ENCODE peak calls at places on chromosomes 6 and 20, in ten cellular contexts. S is GM12865; P is Panc1; J is cardiac muscle cell; H is CD4-positive, alpha-beta T cell; E is A549; K is glutamatergic neuron; C is endodermal cell; N is choroid plexus epithelial cell; F is left ventricle myocardium inferior. U is an unnamed sample.

GRCh38 chr20:61954276-61955021 is 111.2 kb downstream of the TAF4 start:
- DNase-seq in P (no peak), E (no peak), C (no peak), J (no peak), H (peak), S (no peak), F (no peak), K (no peak), N (no peak), U (no peak)

GRCh38 chr6:43669050-43669921 is 18.3 kb downstream of the MRPS18A start:
- DNase-seq in H (no peak), C (peak), J (peak), N (no peak), K (no peak), P (no peak), E (no peak), F (peak), S (no peak), U (no peak)

GRCh38 chr20:17993546-17993945 is 24.7 kb downstream of the MGME1 start:
- DNase-seq in N (no peak), P (no peak), S (no peak), K (no peak), E (no peak), H (no peak), J (no peak), C (no peak), F (no peak), U (no peak)

GRCh38 chr20:48822879-48823385 is 4.9 kb downstream of the PREX1 start:
- DNase-seq in E (no peak), C (no peak), J (no peak), N (no peak), K (no peak), F (no peak), H (no peak), S (peak), P (no peak), U (no peak)

GRCh38 chr6:157050537-157051280 is 272.6 kb downstream of the TMEM242 start:
- DNase-seq in F (no peak), S (no peak), K (no peak), P (no peak), C (no peak), E (no peak), H (no peak), N (no peak), J (no peak), U (no peak)

GRCh38 chr6:105810105-105810921 is 275.8 kb upstream of the PRDM1 start:
- DNase-seq in H (no peak), E (peak), J (no peak), K (no peak), S (peak), C (no peak), F (peak), N (peak), P (no peak), U (no peak)

GRCh38 chr6:29414588-29414987 is at the start of gene OR12D1:
- DNase-seq in S (no peak), C (no peak), F (no peak), H (no peak), K (no peak), J (no peak), E (no peak), P (no peak), N (no peak), U (no peak)

GRCh38 chr6:37173573-37174195 is 3.7 kb downstream of the PIM1 start:
- DNase-seq in J (no peak), N (no peak), E (no peak), K (no peak), C (peak), P (no peak), H (no peak), S (no peak), F (no peak), U (no peak)

GRCh38 chr6:36104836-36105235 is 25.5 kb upstream of the MAPK13 start:
- DNase-seq in K (no peak), P (no peak), J (no peak), E (no peak), S (no peak), H (no peak), C (no peak), N (peak), F (no peak), U (no peak)

GRCh38 chr20:47677314-47678129 is 107.8 kb downstream of the SULF2 start:
- DNase-seq in J (peak), E (peak), S (peak), N (peak), C (peak), H (peak), F (peak), K (peak), P (peak), U (no peak)

GRCh38 chr6:7087491-7087979 is 20.2 kb upstream of the RREB1 start:
- DNase-seq in E (no peak), S (peak), K (no peak), P (no peak), C (no peak), N (no peak), F (no peak), H (peak), J (no peak), U (no peak)

GRCh38 chr6:89357390-89357789 is 4.9 kb upstream of the UBE2J1 start:
- DNase-seq in N (no peak), C (no peak), P (no peak), K (no peak), S (peak), J (no peak), H (no peak), F (no peak), E (no peak), U (no peak)

GRCh38 chr6:44514576-44515193 is 127.2 kb downstream of the CDC5L start:
- DNase-seq in K (no peak), H (no peak), C (no peak), F (no peak), N (no peak), E (no peak), S (no peak), P (no peak), J (no peak), U (no peak)

GRCh38 chr6:88211446-88211845 is 45.3 kb upstream of the CNR1 start:
- DNase-seq in F (no peak), N (no peak), C (no peak), J (no peak), H (no peak), S (no peak), K (no peak), P (no peak), E (no peak), U (no peak)

GRCh38 chr6:46996860-46997641 is 45.1 kb downstream of the ADGRF1 start:
- DNase-seq in P (no peak), E (no peak), C (peak), S (no peak), F (no peak), K (no peak), N (no peak), J (no peak), H (no peak), U (no peak)

GRCh38 chr6:155077331-155077730 is 82.2 kb downstream of the TIAM2 start:
- DNase-seq in C (no peak), K (no peak), H (no peak), E (no peak), N (no peak), S (peak), J (no peak), F (no peak), P (no peak), U (no peak)

GRCh38 chr20:6637160-6637579 is 130.3 kb upstream of the BMP2 start:
- DNase-seq in P (no peak), C (peak), K (no peak), E (no peak), F (no peak), N (no peak), J (no peak), H (no peak), S (no peak), U (no peak)

GRCh38 chr6:127841811-127842210 is 59.0 kb downstream of the THEMIS start:
- DNase-seq in P (no peak), H (no peak), N (peak), K (no peak), S (no peak), E (no peak), F (no peak), C (no peak), J (no peak), U (no peak)

GRCh38 chr20:16107172-16107870 is 465.9 kb downstream of the KIF16B start:
- DNase-seq in J (peak), F (no peak), E (no peak), S (no peak), K (no peak), C (no peak), N (no peak), H (no peak), P (no peak), U (no peak)

GRCh38 chr20:51346686-51347485 is 195.6 kb downstream of the NFATC2 start:
- DNase-seq in P (no peak), H (no peak), K (no peak), C (no peak), F (no peak), E (peak), J (no peak), S (no peak), N (peak), U (no peak)

GRCh38 chr20:50982372-50982771 is 23.8 kb downstream of the MOCS3 start:
- DNase-seq in C (no peak), N (peak), K (no peak), J (no peak), S (no peak), E (peak), H (no peak), F (no peak), P (no peak), U (no peak)

GRCh38 chr20:51136326-51136725 is 113.4 kb upstream of the KCNG1 start:
- DNase-seq in C (peak), H (no peak), K (no peak), S (no peak), F (no peak), N (no peak), P (no peak), E (no peak), J (no peak), U (no peak)

GRCh38 chr6:127811939-127812338 is 88.9 kb downstream of the THEMIS start:
- DNase-seq in F (no peak), P (no peak), S (no peak), N (no peak), J (no peak), H (no peak), C (no peak), K (no peak), E (no peak), U (no peak)

GRCh38 chr6:45256697-45257695 is 71.1 kb upstream of the RUNX2 start:
- DNase-seq in C (no peak), N (peak), H (no peak), F (no peak), K (no peak), E (no peak), S (no peak), P (no peak), J (no peak), U (no peak)

GRCh38 chr6:24788031-24788665 is 10.6 kb downstream of the ARMH2 start:
- DNase-seq in F (no peak), H (no peak), C (no peak), N (no peak), P (no peak), J (no peak), K (no peak), S (no peak), E (no peak), U (no peak)

GRCh38 chr6:99151634-99152344 is 197.7 kb downstream of the FAXC start:
- DNase-seq in K (peak), C (peak), J (peak), E (peak), H (no peak), P (peak), N (peak), S (peak), F (peak), U (no peak)

GRCh38 chr6:152220785-152221184 is 413.3 kb downstream of the ESR1 start:
- DNase-seq in F (no peak), K (no peak), S (no peak), N (no peak), P (no peak), H (no peak), J (no peak), C (no peak), E (no peak), U (no peak)

GRCh38 chr6:145453376-145453775 is 281.9 kb downstream of the EPM2A start:
- DNase-seq in C (no peak), E (no peak), H (no peak), S (no peak), N (peak), J (no peak), P (no peak), F (no peak), K (no peak), U (no peak)

GRCh38 chr20:49431345-49431744 is 51.1 kb downstream of the KCNB1 start:
- DNase-seq in J (no peak), K (no peak), P (no peak), E (no peak), H (no peak), N (peak), S (no peak), F (no peak), C (no peak), U (no peak)

DNA sequence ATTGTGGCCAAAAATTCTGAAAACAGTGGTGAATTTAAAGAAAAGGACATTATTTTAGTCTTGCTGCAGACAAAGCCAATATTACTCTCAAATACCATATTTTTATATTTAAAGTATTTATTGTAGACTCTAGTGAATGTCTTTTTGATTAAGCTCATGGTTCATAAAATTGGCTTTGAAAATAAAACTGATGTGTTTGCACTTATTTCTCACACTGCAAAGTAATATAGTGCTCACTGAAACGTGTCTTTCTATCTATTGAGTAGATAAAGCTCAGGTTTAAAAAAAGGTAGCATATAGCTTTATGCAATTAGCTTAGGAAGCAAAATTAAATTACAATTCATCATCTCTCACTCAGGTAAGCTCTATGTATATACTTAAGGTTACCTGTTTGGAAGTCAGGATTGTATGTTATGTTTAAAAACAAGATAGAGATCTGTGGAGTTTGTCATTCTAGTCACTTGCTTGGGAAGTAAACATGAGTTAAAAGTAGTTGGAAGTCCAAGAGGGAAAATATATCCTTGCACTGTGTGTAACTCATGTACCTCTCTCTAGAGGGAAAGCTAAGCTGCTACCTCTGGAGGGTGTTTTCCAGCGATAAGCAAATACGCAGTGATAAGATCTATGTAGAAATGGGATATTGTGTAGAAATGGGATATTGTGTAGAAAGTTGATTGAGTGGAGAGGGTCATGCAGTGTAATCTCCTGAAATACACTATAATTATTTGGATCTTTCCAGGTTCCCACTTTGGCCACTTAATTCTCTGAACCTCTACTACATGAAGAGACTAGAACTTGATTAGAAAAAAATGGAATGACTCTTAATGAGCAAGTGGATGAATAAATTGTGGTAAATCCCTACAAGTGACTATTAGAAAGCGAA is 29.9 kb upstream of the SPTLC3 start:
- DNase-seq in N (no peak), S (no peak), K (no peak), C (no peak), F (no peak), H (no peak), P (no peak), J (no peak), E (no peak), U (no peak)
- TF ChIP-seq CTCF in N (no peak), S (no peak), K (no peak), C (no peak), F (no peak), H (no peak), P (no peak), J (no peak), E (no peak), U (no peak)

GRCh38 chr6:27544612-27545260 is 71.8 kb upstream of the ZNF184 start:
- DNase-seq in C (no peak), F (no peak), K (no peak), S (no peak), N (peak), E (no peak), H (no peak), P (no peak), J (no peak), U (no peak)
- TF ChIP-seq CTCF in C (no peak), F (no peak), K (no peak), S (no peak), N (no peak), E (no peak), H (no peak), P (no peak), J (no peak), U (no peak)

GRCh38 chr6:85660181-85660611 is 17.5 kb upstream of the SYNCRIP start:
- DNase-seq in F (no peak), E (peak), K (no peak), C (no peak), P (no peak), J (no peak), N (peak), H (no peak), S (no peak), U (no peak)
- TF ChIP-seq CTCF in F (no peak), E (no peak), K (no peak), C (peak), P (no peak), J (no peak), N (peak), H (no peak), S (no peak), U (no peak)

GRCh38 chr20:34468956-34469355 is 47.3 kb upstream of the DYNLRB1 start:
- DNase-seq in F (no peak), J (no peak), C (no peak), N (no peak), K (no peak), P (no peak), S (no peak), E (no peak), H (no peak), U (no peak)

GRCh38 chr20:34472246-34472925 is 43.8 kb upstream of the DYNLRB1 start:
- DNase-seq in S (no peak), P (no peak), C (no peak), H (no peak), J (no peak), F (no peak), K (no peak), E (no peak), N (peak), U (no peak)

GRCh38 chr20:34475979-34476736 is 40.1 kb upstream of the DYNLRB1 start:
- DNase-seq in K (peak), S (peak), E (peak), J (peak), F (peak), N (peak), P (no peak), H (peak), C (peak), U (no peak)

GRCh38 chr20:34473262-34473883 is 42.8 kb upstream of the DYNLRB1 start:
- DNase-seq in K (peak), N (peak), F (peak), P (no peak), S (peak), J (peak), C (peak), E (peak), H (no peak), U (no peak)
- TF ChIP-seq CTCF in K (no peak), N (peak), F (peak), P (peak), S (peak), J (peak), C (peak), E (peak), H (peak), U (no peak)

GRCh38 chr6:68007717-68008116 is 627.4 kb upstream of the ADGRB3 start:
- DNase-seq in N (no peak), S (no peak), C (no peak), K (no peak), P (no peak), H (no peak), F (no peak), E (no peak), J (no peak), U (no peak)

GRCh38 chr6:68008445-68008844 is 626.6 kb upstream of the ADGRB3 start:
- DNase-seq in C (no peak), F (no peak), E (no peak), J (no peak), K (no peak), N (peak), P (no peak), S (peak), H (no peak), U (no peak)

GRCh38 chr6:68012822-68013221 is 622.3 kb upstream of the ADGRB3 start:
- DNase-seq in P (no peak), C (no peak), E (no peak), S (no peak), F (no peak), K (no peak), H (no peak), J (no peak), N (no peak), U (no peak)
- TF ChIP-seq CTCF in P (no peak), C (no peak), E (no peak), S (no peak), F (no peak), K (no peak), H (no peak), J (no peak), N (no peak), U (no peak)

GRCh38 chr20:23548408-23548807 is 19.9 kb downstream of the CST9L start:
- DNase-seq in H (no peak), C (peak), S (no peak), F (no peak), P (no peak), J (no peak), N (no peak), K (no peak), E (no peak), U (no peak)
- TF ChIP-seq CTCF in H (no peak), C (no peak), S (no peak), F (no peak), P (no peak), J (no peak), N (no peak), K (no peak), E (no peak), U (no peak)

U was measured in omental fat pad.